ENCODE peak calls at places on chromosomes 7 and 10, in eight cellular contexts. E is iris pigment epithelial cell, Q is iPS-NIHi11, J is EH, L is non-pigmented ciliary epithelial cell, I is T-helper 1 cell, H is left cardiac atrium, A is astrocyte of the spinal cord. R is an unnamed sample.

GRCh38 chr7:151452141-151452571 is 12.2 kb upstream of the CRYGN start:
- DNase-seq in E (no peak), Q (no peak), J (no peak), L (no peak), I (no peak), H (peak; percentile 12), A (no peak), R (no peak)

GRCh38 chr10:114825513-114826253 is 4.1 kb downstream of the FHIP2A start:
- DNase-seq in E (peak; percentile 90), Q (no peak), J (peak; percentile 99), L (peak; percentile 92), I (no peak), H (no peak), A (peak; percentile 85), R (peak; percentile 75)

GRCh38 chr7:67854784-67855183 is 858.2 kb downstream of the TYW1 start:
- DNase-seq in E (no peak), Q (no peak), J (no peak), L (no peak), I (no peak), H (no peak), A (no peak), R (no peak)

GRCh38 chr10:20536381-20536780 is 360.7 kb downstream of the NEBL start:
- DNase-seq in E (no peak), Q (no peak), J (no peak), L (no peak), I (no peak), H (no peak), A (no peak), R (no peak)

GRCh38 chr7:33824911-33825459 is 80.4 kb upstream of the BMPER start:
- DNase-seq in E (no peak), Q (no peak), J (peak; percentile 77), L (no peak), I (no peak), H (no peak), A (no peak), R (peak; percentile 16)

GRCh38 chr7:104150470-104150869 is 57.3 kb downstream of the ORC5 start:
- DNase-seq in E (no peak), Q (no peak), J (no peak), L (no peak), I (no peak), H (no peak), A (no peak), R (peak; percentile 25)

GRCh38 chr10:52889611-52890010 is 117.0 kb upstream of the MBL2 start:
- DNase-seq in E (no peak), Q (no peak), J (no peak), L (no peak), I (no peak), H (no peak), A (no peak), R (no peak)

GRCh38 chr10:132118366-132118765 is 52.6 kb downstream of the JAKMIP3 start:
- DNase-seq in E (no peak), Q (no peak), J (no peak), L (no peak), I (no peak), H (peak; percentile 14), A (no peak), R (no peak)

GRCh38 chr10:28177944-28178637 is 124.8 kb downstream of the MPP7 start:
- DNase-seq in E (peak; percentile 25), Q (no peak), J (peak; percentile 38), L (peak; percentile 5), I (no peak), H (no peak), A (peak; percentile 38), R (peak; percentile 50)

GRCh38 chr10:62464308-62464707 is 90.1 kb downstream of the ZNF365 start:
- DNase-seq in E (peak; percentile 3), Q (no peak), J (peak; percentile 40), L (no peak), I (no peak), H (no peak), A (no peak), R (peak; percentile 17)

GRCh38 chr7:73970801-73971229 is 57.2 kb upstream of the ELN start:
- DNase-seq in E (no peak), Q (no peak), J (no peak), L (no peak), I (no peak), H (no peak), A (no peak), R (no peak)

GRCh38 chr7:91034459-91035368 is 229.5 kb upstream of the FZD1 start:
- DNase-seq in E (peak; percentile 53), Q (peak; percentile 37), J (peak; percentile 63), L (peak; percentile 5), I (no peak), H (peak; percentile 24), A (peak; percentile 68), R (peak; percentile 42)

GRCh38 chr10:5297466-5297865 is 67.3 kb upstream of the UCN3 start:
- DNase-seq in E (peak; percentile 70), Q (peak; percentile 18), J (no peak), L (no peak), I (no peak), H (peak; percentile 67), A (no peak), R (no peak)

GRCh38 chr10:69316313-69317059 is 38.2 kb downstream of the HK1 start:
- DNase-seq in E (peak; percentile 58), Q (no peak), J (peak; percentile 52), L (no peak), I (no peak), H (peak; percentile 58), A (no peak), R (peak; percentile 73)

GRCh38 chr7:44220732-44221131 is 20.0 kb downstream of the YKT6 start:
- DNase-seq in E (no peak), Q (no peak), J (no peak), L (no peak), I (no peak), H (no peak), A (no peak), R (no peak)

GRCh38 chr10:24463683-24464426 is 254.9 kb downstream of the KIAA1217 start:
- DNase-seq in E (peak; percentile 87), Q (no peak), J (peak; percentile 93), L (no peak), I (no peak), H (no peak), A (peak; percentile 97), R (peak; percentile 87)

GRCh38 chr10:88680958-88681357 is 16.7 kb downstream of the LIPF start:
- DNase-seq in E (peak; percentile 64), Q (no peak), J (no peak), L (no peak), I (no peak), H (no peak), A (no peak), R (no peak)

GRCh38 chr7:6705959-6706665 is 635 bp downstream of the ZNF12 start:
- DNase-seq in E (peak; percentile 41), Q (no peak), J (peak; percentile 51), L (no peak), I (peak; percentile 14), H (peak; percentile 43), A (peak; percentile 25), R (peak; percentile 60)

GRCh38 chr10:124291009-124291671 is 127.6 kb downstream of the OAT start:
- DNase-seq in E (peak; percentile 8), Q (no peak), J (no peak), L (no peak), I (no peak), H (peak; percentile 51), A (no peak), R (peak; percentile 85)

GRCh38 chr10:114869500-114869899 is 47.9 kb downstream of the FHIP2A start:
- DNase-seq in E (peak; percentile 92), Q (no peak), J (peak; percentile 85), L (peak; percentile 69), I (no peak), H (no peak), A (peak; percentile 92), R (peak; percentile 54)

GRCh38 chr10:132407846-132408278 is 10.9 kb downstream of the PWWP2B start:
- DNase-seq in E (peak; percentile 64), Q (peak; percentile 93), J (peak; percentile 60), L (no peak), I (no peak), H (peak; percentile 44), A (peak; percentile 32), R (peak; percentile 80)

GRCh38 chr10:132460071-132460470 is 63.1 kb downstream of the PWWP2B start:
- DNase-seq in E (no peak), Q (no peak), J (no peak), L (no peak), I (peak; percentile 0), H (peak; percentile 14), A (no peak), R (no peak)